ENCODE peak calls at places on chromosomes 12 and 14, in six cellular contexts. L, X, V, U, Y and S are unnamed samples.
A peak's percentile ranks its signal among the peaks of the same experiment; 100 is the strongest.

GRCh38 chr12:22410497-22410896 is 76.0 kb upstream of the ST8SIA1 start:
- DNase-seq in L (no peak), Y (no peak), U (no peak), X (no peak), V (no peak), S (no peak)

GRCh38 chr12:112924986-112925385 is 13.3 kb upstream of the OAS3 start:
- DNase-seq in L (no peak), Y (no peak), U (peak; percentile 56), V (no peak), X (no peak), S (no peak)

GRCh38 chr14:60647837-60648168 is 1.5 kb downstream of the SIX1 start:
- DNase-seq in L (no peak), Y (no peak), X (no peak), V (no peak), U (no peak), S (no peak)

GRCh38 chr12:114269153-114269552 is 136.8 kb downstream of the TBX5 start:
- DNase-seq in V (no peak), Y (no peak), U (no peak), X (no peak), L (no peak), S (no peak)

GRCh38 chr12:74111688-74112360 is 425.8 kb upstream of the ATXN7L3B start:
- DNase-seq in X (peak; percentile 51), L (peak; percentile 36), V (no peak), Y (no peak), U (peak; percentile 13), S (no peak)

GRCh38 chr12:28040251-28040650 is 67.7 kb upstream of the PTHLH start:
- DNase-seq in L (no peak), X (no peak), Y (no peak), V (no peak), U (no peak), S (no peak)

GRCh38 chr12:89472508-89472907 is 52.1 kb downstream of the GALNT4 start:
- DNase-seq in L (no peak), U (no peak), X (no peak), Y (no peak), V (no peak), S (no peak)

GRCh38 chr12:103379670-103380069 is 116.1 kb downstream of the C12orf42 start:
- DNase-seq in U (no peak), L (no peak), Y (no peak), X (no peak), V (no peak), S (no peak)

GRCh38 chr14:93987815-93988476 is 9.2 kb upstream of the CCDC197 start:
- DNase-seq in U (no peak), V (no peak), X (no peak), L (no peak), Y (no peak), S (no peak)

GRCh38 chr14:91229743-91230200 is 14.7 kb downstream of the GPR68 start:
- DNase-seq in V (no peak), U (no peak), X (no peak), L (no peak), Y (peak; percentile 48), S (no peak)

GRCh38 chr14:94313991-94314655 is 9.0 kb downstream of the SERPINA6 start:
- DNase-seq in U (no peak), V (no peak), Y (no peak), X (no peak), L (no peak), S (peak; percentile 72)

GRCh38 chr14:77883479-77884238 is 83.8 kb downstream of the ADCK1 start:
- DNase-seq in V (no peak), X (peak; percentile 9), U (no peak), L (no peak), Y (no peak), S (no peak)

GRCh38 chr12:15966426-15966825 is 55.3 kb downstream of the DERA start:
- DNase-seq in U (no peak), Y (no peak), L (no peak), V (no peak), X (no peak), S (no peak)

GRCh38 chr14:75513911-75514672 is 8.2 kb upstream of the BATF start:
- DNase-seq in U (no peak), V (no peak), Y (no peak), L (no peak), X (no peak), S (no peak)

GRCh38 chr12:116765271-116765670 is 27.2 kb downstream of the RNFT2 start:
- DNase-seq in V (no peak), L (no peak), Y (no peak), U (no peak), X (no peak), S (no peak)
- TF ChIP-seq CTCF in V (no peak), L (no peak), Y (no peak), U (no peak), X (no peak), S (no peak)

GRCh38 chr12:64403708-64404469 is at the start of gene XPOT:
- DNase-seq in L (peak; percentile 95), U (peak; percentile 92), Y (peak; percentile 95), V (peak; percentile 95), X (peak; percentile 99), S (peak; percentile 76)
- TF ChIP-seq EP300 in L (no peak), U (no peak), Y (no peak), V (no peak), X (no peak), S (peak; percentile 83)

GRCh38 chr12:116002890-116003536 is 274.5 kb downstream of the MED13L start:
- DNase-seq in V (no peak), L (no peak), X (peak; percentile 18), Y (no peak), U (no peak), S (no peak)

GRCh38 chr12:115999582-115999981 is 277.9 kb downstream of the MED13L start:
- DNase-seq in V (no peak), X (no peak), Y (no peak), L (no peak), U (no peak), S (no peak)

GRCh38 chr12:116000252-116000651 is 277.2 kb downstream of the MED13L start:
- DNase-seq in U (no peak), L (no peak), Y (no peak), V (no peak), X (no peak), S (no peak)

GRCh38 chr12:115998119-115998633 is 279.3 kb downstream of the MED13L start:
- DNase-seq in V (no peak), L (peak; percentile 13), X (peak; percentile 56), Y (peak; percentile 14), U (peak; percentile 24), S (no peak)

DNA sequence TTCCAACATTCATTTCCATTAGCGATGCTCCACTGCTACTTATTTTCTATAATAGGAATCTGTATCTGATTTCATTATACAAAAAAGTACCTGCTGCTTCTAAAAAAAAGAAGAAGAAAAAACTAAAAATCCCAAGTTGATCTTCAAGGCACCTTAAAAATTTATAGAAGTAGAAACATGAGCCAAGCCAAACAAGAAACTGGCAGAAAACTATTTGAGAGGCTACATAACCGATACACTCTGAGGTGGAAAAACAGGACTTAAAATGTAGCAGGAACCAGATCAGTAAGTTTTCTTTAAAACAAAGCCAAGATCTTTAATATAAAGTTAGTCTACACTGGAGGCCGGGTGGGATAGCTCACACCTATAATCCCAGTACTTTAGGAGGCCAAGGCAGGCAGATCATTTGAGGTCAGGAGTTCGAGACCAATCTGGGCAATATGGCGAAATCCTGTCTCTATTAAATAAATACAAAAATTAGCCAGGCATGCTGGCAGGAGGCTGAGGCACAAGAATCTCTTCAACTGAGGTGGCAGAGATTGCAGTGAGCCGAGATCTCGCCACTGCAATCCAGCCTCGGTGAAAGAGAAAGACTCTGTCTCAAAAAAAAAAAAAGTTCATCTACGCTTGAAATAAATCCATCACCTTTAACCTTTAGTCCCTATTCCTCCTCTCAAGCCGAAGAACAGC is 278.6 kb downstream of the MED13L start:
- DNase-seq in U (no peak), V (no peak), Y (no peak), X (no peak), L (no peak), S (no peak)
- TF ChIP-seq POLR2A in U (no peak), V (no peak), Y (no peak), X (no peak), L (no peak), S (no peak)

GRCh38 chr14:30679032-30679431 is 56.9 kb downstream of the SCFD1 start:
- DNase-seq in L (no peak), Y (no peak), U (no peak), X (no peak), V (no peak), S (no peak)

GRCh38 chr14:30680036-30680435 is 57.9 kb downstream of the SCFD1 start:
- DNase-seq in U (no peak), V (no peak), X (no peak), Y (no peak), L (no peak), S (no peak)

GRCh38 chr14:30681752-30682355 is 59.7 kb downstream of the SCFD1 start:
- DNase-seq in X (peak; percentile 18), U (peak; percentile 57), Y (no peak), V (no peak), L (no peak), S (no peak)
- TF ChIP-seq CTCF in X (peak; percentile 56), U (peak; percentile 37), Y (peak; percentile 33), V (no peak), L (peak; percentile 42), S (no peak)

GRCh38 chr12:2429032-2429431 is 365.7 kb upstream of the FKBP4 start:
- DNase-seq in X (no peak), Y (no peak), U (no peak), V (no peak), L (no peak), S (no peak)
- TF ChIP-seq EP300 in X (no peak), Y (peak; percentile 47), U (no peak), V (no peak), L (no peak), S (no peak)

DNA sequence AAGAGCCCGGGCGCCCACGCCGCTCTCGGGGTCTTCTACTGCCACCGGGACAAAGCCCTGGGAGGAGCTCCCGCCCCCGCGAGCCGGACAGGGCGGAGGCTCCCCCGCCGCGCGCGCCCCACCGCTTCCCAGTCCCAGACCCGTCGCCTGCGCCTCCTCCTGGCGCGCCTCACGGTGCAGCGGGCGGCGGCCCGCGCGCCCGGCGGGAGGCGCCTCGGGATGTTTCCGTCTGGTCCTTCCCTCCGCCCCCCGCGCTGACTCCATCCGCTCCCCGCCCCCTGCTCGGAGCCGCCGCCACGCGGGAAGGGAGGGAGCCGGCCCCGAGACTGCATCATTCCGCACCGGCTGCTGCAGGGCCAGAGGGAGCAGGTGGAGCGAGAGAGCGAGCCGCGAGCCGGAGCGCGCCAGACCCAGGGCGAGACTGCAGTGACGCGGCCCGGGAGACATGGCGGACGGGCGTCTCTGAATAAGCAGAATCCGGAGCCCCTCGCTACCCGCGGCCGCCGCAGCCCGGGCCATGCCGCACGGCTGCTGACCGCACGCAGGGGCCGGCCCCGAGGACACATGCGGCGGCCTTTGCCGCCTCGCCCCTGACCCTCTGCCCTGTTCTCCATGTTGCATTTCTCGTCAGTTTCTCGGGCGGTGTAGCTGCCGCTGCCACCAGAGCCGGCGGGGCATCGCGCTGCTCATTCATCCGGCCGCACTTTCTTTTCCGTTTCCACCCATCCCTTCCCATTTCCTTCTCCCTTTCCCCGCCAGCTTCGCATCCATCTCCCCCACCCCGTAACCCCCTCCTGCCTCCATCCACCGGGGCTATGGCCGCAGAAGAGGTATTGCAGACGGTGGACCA is at the start of gene BICD1:
- DNase-seq in U (peak; percentile 68), Y (peak; percentile 87), L (peak; percentile 39), X (peak; percentile 89), V (peak; percentile 77), S (peak; percentile 87)
- TF ChIP-seq POLR2A in U (peak; percentile 67), Y (peak; percentile 63), L (peak; percentile 69), X (peak; percentile 91), V (no peak), S (peak; percentile 78)